ENCODE peak calls at places on chromosomes 6 and 20, in nine cellular contexts. Z is H9, P is fibroblast of lung, H is hepatocyte, D is IMR-90, F is neural progenitor cell, S is astrocyte, M is PC-3, T is GM23338. A is an unnamed sample.

GRCh38 chr6:52384145-52384766 is 22.3 kb downstream of the PAQR8 start:
- DNase-seq in Z (no peak), D (no peak), F (no peak), T (no peak), P (no peak), M (no peak), H (no peak), S (no peak), A (no peak)

GRCh38 chr6:28349344-28349891 is 329 bp upstream of the ZKSCAN3 start:
- DNase-seq in M (no peak), S (no peak), P (no peak), T (no peak), Z (no peak), F (no peak), D (no peak), H (no peak), A (no peak)

GRCh38 chr20:14622796-14623195 is 285.4 kb upstream of the FLRT3 start:
- DNase-seq in P (peak; percentile 17), M (peak; percentile 83), D (peak; percentile 2), T (peak; percentile 47), S (peak; percentile 16), Z (peak; percentile 68), F (no peak), H (peak; percentile 69), A (no peak)

GRCh38 chr6:124590001-124590400 is 372.2 kb upstream of the RNF217 start:
- DNase-seq in T (no peak), D (no peak), F (no peak), S (no peak), M (no peak), P (no peak), Z (no peak), H (no peak), A (no peak)

GRCh38 chr6:11094411-11094851 is 797 bp downstream of the SMIM13 start:
- DNase-seq in H (peak; percentile 64), M (peak; percentile 56), S (peak; percentile 24), D (peak; percentile 45), F (peak; percentile 69), P (peak; percentile 38), T (peak; percentile 71), Z (peak; percentile 54), A (peak; percentile 76)

GRCh38 chr20:48202774-48203173 is 417.5 kb upstream of the SULF2 start:
- DNase-seq in D (no peak), F (no peak), P (no peak), T (no peak), M (no peak), Z (no peak), S (no peak), H (no peak), A (no peak)

GRCh38 chr6:170497845-170498281 is 55.2 kb downstream of the PSMB1 start:
- DNase-seq in Z (peak; percentile 86), F (peak; percentile 95), T (peak; percentile 74), D (no peak), H (no peak), P (no peak), M (no peak), S (peak; percentile 3), A (no peak)

GRCh38 chr20:52047811-52048302 is 143.7 kb downstream of the ZFP64 start:
- DNase-seq in M (no peak), Z (peak; percentile 39), T (peak; percentile 66), P (peak; percentile 53), F (peak; percentile 57), S (peak; percentile 91), H (no peak), D (peak; percentile 67), A (no peak)

GRCh38 chr6:322940-323729 is 30.8 kb downstream of the DUSP22 start:
- DNase-seq in D (no peak), T (no peak), Z (no peak), M (no peak), S (no peak), H (no peak), P (no peak), F (no peak), A (no peak)

GRCh38 chr20:18613553-18613952 is 25.7 kb downstream of the DTD1 start:
- DNase-seq in S (no peak), D (peak; percentile 29), M (peak; percentile 80), H (no peak), P (no peak), F (no peak), T (no peak), Z (no peak), A (no peak)

GRCh38 chr6:167856999-167857660 is 30.4 kb downstream of the AFDN start:
- DNase-seq in H (peak; percentile 72), Z (no peak), T (peak; percentile 58), S (peak; percentile 54), D (peak; percentile 71), P (peak; percentile 60), F (no peak), M (no peak), A (no peak)

GRCh38 chr6:24078200-24078599 is 47.8 kb upstream of the NRSN1 start:
- DNase-seq in M (peak; percentile 45), D (no peak), S (peak; percentile 54), F (no peak), Z (no peak), T (no peak), H (no peak), P (no peak), A (no peak)

GRCh38 chr6:37731888-37732287 is 34.2 kb upstream of the MDGA1 start:
- DNase-seq in M (no peak), P (no peak), T (no peak), Z (peak; percentile 50), F (no peak), H (no peak), D (no peak), S (no peak), A (peak; percentile 85)

GRCh38 chr6:129032602-129033001 is 149.7 kb downstream of the LAMA2 start:
- DNase-seq in Z (no peak), M (no peak), F (no peak), H (no peak), D (no peak), T (no peak), P (peak; percentile 33), S (no peak), A (no peak)

GRCh38 chr20:3843490-3843889 is 3.1 kb upstream of the MAVS start:
- DNase-seq in H (no peak), S (peak; percentile 32), Z (no peak), P (peak; percentile 91), M (peak; percentile 86), F (no peak), D (peak; percentile 84), T (no peak), A (no peak)

GRCh38 chr6:75101896-75102680 is 103.8 kb downstream of the COL12A1 start:
- DNase-seq in P (peak; percentile 91), H (no peak), D (peak; percentile 88), Z (no peak), T (no peak), M (no peak), F (no peak), S (peak; percentile 81), A (no peak)

DNA sequence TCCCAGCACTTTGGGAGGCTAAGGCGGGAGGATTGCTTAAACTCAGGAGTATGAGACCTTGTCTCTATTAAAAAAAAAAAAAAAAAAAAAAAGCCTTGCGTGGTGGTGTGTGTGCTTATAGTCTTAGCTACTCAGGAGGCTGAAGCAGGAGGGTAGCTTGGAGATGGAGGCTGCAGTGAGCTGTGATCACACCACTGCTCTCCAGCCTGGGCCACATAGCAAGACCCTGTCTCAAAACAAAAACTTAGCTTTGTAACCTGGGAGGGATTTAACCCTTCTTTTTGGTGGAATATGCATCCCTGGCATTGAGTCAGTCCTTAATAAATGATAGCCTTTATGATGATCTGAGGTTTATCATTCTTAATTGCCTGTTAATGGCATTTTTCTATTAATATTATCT is 12.8 kb downstream of the ASXL1 start:
- DNase-seq in T (no peak), F (no peak), S (no peak), M (no peak), Z (no peak), H (no peak), P (no peak), D (no peak), A (no peak)
- H4K20me1 ChIP-seq in T (peaks cover 61% of the 10 kb centered on the region), F (peaks cover 74% of the 10 kb centered on the region), S (peaks cover 63% of the 10 kb centered on the region), M (peaks cover 34% of the 10 kb centered on the region), Z (no peaks in the 10 kb centered on the region), H (peaks cover 45% of the 10 kb centered on the region), P (no peaks in the 10 kb centered on the region), D (peaks cover 52% of the 10 kb centered on the region), A (no peaks in the 10 kb centered on the region)

GRCh38 chr6:91291071-91291470 is 704.2 kb upstream of the MAP3K7 start:
- DNase-seq in T (no peak), P (peak; percentile 74), F (no peak), S (peak; percentile 75), M (peak; percentile 6), D (peak; percentile 2), Z (no peak), H (no peak), A (no peak)
- H2AFZ ChIP-seq in T (no peak overlapping the region), P (no peak overlapping the region), F (no peak overlapping the region), S (no peak overlapping the region), M (no peak overlapping the region), D (no peak overlapping the region), Z (no peak overlapping the region), H (no peak overlapping the region), A (no peak overlapping the region)

GRCh38 chr20:38434770-38435554 is at the start of gene SNHG17:
- DNase-seq in P (peak; percentile 96), D (peak; percentile 96), F (peak; percentile 97), T (peak; percentile 97), H (peak; percentile 95), M (peak; percentile 94), S (peak; percentile 91), Z (peak; percentile 91), A (peak; percentile 98)

GRCh38 chr20:38432292-38432691 is 2.8 kb downstream of the SNHG17 start:
- DNase-seq in F (no peak), H (no peak), S (no peak), T (no peak), Z (no peak), P (no peak), M (no peak), D (no peak), A (no peak)

GRCh38 chr20:38434310-38434741 is 802 bp downstream of the SNHG17 start:
- DNase-seq in S (no peak), P (peak; percentile 23), D (peak; percentile 23), Z (no peak), H (peak; percentile 45), F (peak; percentile 42), M (no peak), T (peak; percentile 21), A (peak; percentile 73)

GRCh38 chr20:38435555-38435939 is 419 bp upstream of the SNHG17 start:
- DNase-seq in P (no peak), H (no peak), T (no peak), Z (no peak), S (peak; percentile 81), M (peak; percentile 50), D (peak; percentile 75), F (no peak), A (no peak)

GRCh38 chr20:38433304-38433972 is 1.7 kb downstream of the SNHG17 start:
- DNase-seq in M (no peak), T (no peak), P (no peak), H (no peak), F (no peak), D (no peak), S (no peak), Z (no peak), A (no peak)
- H4K20me1 ChIP-seq in M (peaks cover 54% of the 10 kb centered on the region), T (peaks cover 33% of the 10 kb centered on the region), P (no peaks in the 10 kb centered on the region), H (peaks cover 36% of the 10 kb centered on the region), F (peaks cover 63% of the 10 kb centered on the region), D (peaks cover 56% of the 10 kb centered on the region), S (peaks cover 57% of the 10 kb centered on the region), Z (peaks cover 5% of the 10 kb centered on the region), A (peaks cover 58% of the 10 kb centered on the region)

DNA sequence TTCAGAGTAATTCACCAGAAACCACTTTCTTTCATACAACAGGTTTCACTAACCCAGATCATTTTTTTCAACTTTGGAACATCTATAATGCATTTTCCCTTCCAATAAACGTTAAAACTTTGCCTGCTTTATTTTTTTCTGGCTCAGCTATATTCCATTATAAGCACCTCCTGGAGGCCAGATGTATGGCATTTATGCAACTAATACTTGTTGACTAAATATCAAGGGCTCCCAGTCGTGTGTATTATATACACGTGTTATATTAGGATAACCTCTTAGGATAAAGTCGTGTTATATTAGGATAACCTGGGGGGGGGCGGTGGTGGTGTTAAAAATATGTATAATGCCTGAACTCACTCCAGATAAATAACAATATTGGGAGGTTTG is 6.7 kb downstream of the OPN5 start:
- DNase-seq in D (no peak), M (no peak), H (no peak), S (no peak), P (no peak), F (no peak), Z (no peak), T (no peak), A (no peak)
- H2AFZ ChIP-seq in D (no peak overlapping the region), M (peak overlapping the region; percentile 39), H (peak overlapping the region; percentile 12), S (no peak overlapping the region), P (no peak overlapping the region), F (no peak overlapping the region), Z (no peak overlapping the region), T (no peak overlapping the region), A (no peak overlapping the region)